ENCODE peak calls at places on chromosomes 5 and 9, in five cellular contexts. C, Q, D, A and O are unnamed samples.

GRCh38 chr9:110049699-110050450 is 158.1 kb downstream of the C9orf152 start:
- DNase-seq in C (peak; percentile 88), Q (peak; percentile 47), D (peak; percentile 55), A (peak; percentile 35), O (peak; percentile 28)

GRCh38 chr5:53343187-53343586 is 137.2 kb upstream of the FST start:
- DNase-seq in C (no peak), Q (peak; percentile 96), D (no peak), A (peak; percentile 97), O (no peak)

GRCh38 chr5:168121138-168121494 is 170.3 kb upstream of the WWC1 start:
- DNase-seq in C (no peak), Q (no peak), D (no peak), A (no peak), O (no peak)

GRCh38 chr9:133981958-133982681 is 10.0 kb downstream of the VAV2 start:
- DNase-seq in C (peak; percentile 75), Q (no peak), D (no peak), A (no peak), O (no peak)

GRCh38 chr9:114721491-114722362 is 39.7 kb upstream of the TEX48 start:
- DNase-seq in C (no peak), Q (no peak), D (peak; percentile 70), A (no peak), O (no peak)

GRCh38 chr9:114070188-114071103 is 7.7 kb downstream of the AMBP start:
- DNase-seq in C (peak; percentile 73), Q (no peak), D (no peak), A (no peak), O (no peak)

GRCh38 chr9:101675341-101675740 is 63.1 kb downstream of the GRIN3A start:
- DNase-seq in C (no peak), Q (no peak), D (no peak), A (no peak), O (no peak)

GRCh38 chr9:72597606-72598005 is 76.2 kb downstream of the TMC1 start:
- DNase-seq in C (no peak), Q (no peak), D (no peak), A (no peak), O (no peak)

GRCh38 chr9:21473236-21473635 is 8.9 kb downstream of the IFNE start:
- DNase-seq in C (no peak), Q (no peak), D (no peak), A (no peak), O (no peak)

GRCh38 chr9:137305060-137305787 is 3.2 kb upstream of the NRARP start:
- DNase-seq in C (peak; percentile 85), Q (no peak), D (peak; percentile 90), A (peak; percentile 39), O (no peak)

GRCh38 chr5:39453606-39454005 is 28.8 kb upstream of the DAB2 start:
- DNase-seq in C (no peak), Q (no peak), D (no peak), A (no peak), O (no peak)

GRCh38 chr9:14967450-14968321 is 57.5 kb upstream of the FREM1 start:
- DNase-seq in C (no peak), Q (no peak), D (no peak), A (no peak), O (no peak)

GRCh38 chr5:145903113-145903512 is 30.3 kb upstream of the GRXCR2 start:
- DNase-seq in C (no peak), Q (no peak), D (no peak), A (no peak), O (no peak)

GRCh38 chr9:84969084-84969483 is 299.6 kb downstream of the NTRK2 start:
- DNase-seq in C (no peak), Q (no peak), D (no peak), A (peak; percentile 25), O (no peak)

GRCh38 chr5:35009059-35009458 is 38.7 kb downstream of the AGXT2 start:
- DNase-seq in C (no peak), Q (no peak), D (no peak), A (no peak), O (no peak)

GRCh38 chr5:68396722-68397121 is 181.2 kb downstream of the PIK3R1 start:
- DNase-seq in C (no peak), Q (no peak), D (no peak), A (no peak), O (no peak)

GRCh38 chr9:113593682-113594281 is 130.3 kb downstream of the RGS3 start:
- DNase-seq in C (peak; percentile 83), Q (peak; percentile 98), D (peak; percentile 98), A (peak; percentile 99), O (no peak)

GRCh38 chr5:35364350-35364749 is 134.1 kb upstream of the PRLR start:
- DNase-seq in C (no peak), Q (no peak), D (no peak), A (no peak), O (no peak)

GRCh38 chr5:24535646-24536045 is 109.1 kb downstream of the CDH10 start:
- DNase-seq in C (no peak), Q (no peak), D (peak; percentile 11), A (no peak), O (no peak)

GRCh38 chr9:110133608-110134214 is 74.2 kb downstream of the C9orf152 start:
- DNase-seq in C (no peak), Q (peak; percentile 64), D (no peak), A (peak; percentile 71), O (no peak)

GRCh38 chr5:66323142-66323890 is 179.2 kb downstream of the SREK1 start:
- DNase-seq in C (no peak), Q (no peak), D (no peak), A (no peak), O (no peak)

GRCh38 chr5:132474131-132474723 is 16.3 kb downstream of the IRF1 start:
- DNase-seq in C (no peak), Q (no peak), D (no peak), A (no peak), O (peak; percentile 10)

GRCh38 chr9:111914749-111915424 is 18.3 kb downstream of the UGCG start:
- DNase-seq in C (no peak), Q (peak; percentile 64), D (no peak), A (no peak), O (no peak)

GRCh38 chr9:26947736-26948135 is 694 bp upstream of the PLAA start:
- DNase-seq in C (no peak), Q (no peak), D (peak; percentile 15), A (no peak), O (no peak)

DNA sequence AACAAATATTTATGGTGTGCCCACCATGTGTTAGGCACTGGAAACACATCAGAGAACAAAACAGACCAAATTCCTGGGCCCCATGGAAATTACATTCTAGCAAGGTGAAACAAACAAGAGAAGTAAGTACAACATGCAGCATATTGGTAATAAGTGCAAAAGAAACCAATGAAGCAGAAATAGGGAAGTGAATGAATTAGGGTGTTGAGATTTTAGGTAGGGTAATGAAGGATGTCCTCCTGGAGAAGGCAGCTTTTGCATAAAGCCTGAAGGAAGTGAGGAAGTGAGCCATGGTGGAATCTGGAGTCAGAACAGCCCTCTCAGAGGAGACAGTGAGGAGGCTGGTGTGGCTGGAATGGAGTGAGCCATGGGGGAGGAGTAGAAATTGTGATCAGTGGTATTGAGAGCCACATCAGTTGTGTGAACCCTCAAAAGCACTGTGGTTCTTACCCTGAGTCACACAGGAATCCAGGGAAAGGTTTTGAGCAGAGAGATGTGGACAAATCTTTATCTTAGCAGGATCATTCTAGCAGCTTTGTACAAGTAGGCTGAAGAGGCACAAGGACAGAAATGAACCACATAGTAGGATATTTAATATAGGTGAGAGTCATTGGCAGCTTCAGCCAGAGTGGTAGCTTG is 52.7 kb upstream of the ARL15 start:
- DNase-seq in C (no peak), Q (no peak), D (no peak), A (no peak), O (no peak)
- TF ChIP-seq CTCF in C (no peak), Q (no peak), D (no peak), A (no peak), O (no peak)

DNA sequence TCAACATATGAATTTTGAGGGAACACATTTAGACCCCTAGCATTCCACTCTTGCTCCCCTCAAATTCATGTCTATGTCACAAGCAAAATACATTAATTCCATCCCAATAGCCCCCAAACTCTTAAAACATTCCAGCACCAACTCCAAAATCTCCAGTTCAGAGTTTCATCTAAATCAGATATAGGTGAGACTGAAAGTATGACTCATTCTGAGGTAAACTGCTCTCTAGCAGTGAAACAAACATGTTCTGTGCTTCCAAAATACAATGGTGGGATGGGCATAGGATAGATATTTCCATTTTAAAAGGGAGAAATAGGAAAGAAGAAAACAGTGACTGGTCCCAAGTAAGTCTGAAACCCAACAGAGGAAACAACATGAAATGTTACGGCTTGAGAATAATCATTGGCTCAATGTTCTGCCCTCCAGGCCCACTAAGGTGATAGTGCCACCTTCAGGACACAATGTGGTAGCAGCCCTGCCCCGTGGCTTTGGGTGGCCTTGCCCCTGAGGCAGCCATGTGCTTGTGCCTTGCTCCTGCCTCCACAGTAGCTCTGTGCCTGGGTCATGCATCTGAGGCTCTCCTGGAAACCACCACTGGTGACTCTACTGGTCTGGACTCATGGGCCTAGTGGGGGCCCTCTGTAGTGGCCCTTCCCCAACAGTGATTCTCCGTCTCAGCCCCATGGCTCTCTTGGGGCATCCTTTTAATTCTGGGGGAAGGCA is 36.4 kb upstream of the IPPK start:
- DNase-seq in C (no peak), Q (peak; percentile 30), D (peak; percentile 55), A (no peak), O (no peak)
- TF ChIP-seq CTCF in C (peak; percentile 56), Q (peak; percentile 46), D (peak; percentile 53), A (peak; percentile 28), O (no peak)

GRCh38 chr9:36040271-36040925 is 3.7 kb downstream of the RECK start:
- DNase-seq in C (no peak), Q (no peak), D (no peak), A (no peak), O (no peak)
- TF ChIP-seq CTCF in C (no peak), Q (no peak), D (no peak), A (no peak), O (no peak)

DNA sequence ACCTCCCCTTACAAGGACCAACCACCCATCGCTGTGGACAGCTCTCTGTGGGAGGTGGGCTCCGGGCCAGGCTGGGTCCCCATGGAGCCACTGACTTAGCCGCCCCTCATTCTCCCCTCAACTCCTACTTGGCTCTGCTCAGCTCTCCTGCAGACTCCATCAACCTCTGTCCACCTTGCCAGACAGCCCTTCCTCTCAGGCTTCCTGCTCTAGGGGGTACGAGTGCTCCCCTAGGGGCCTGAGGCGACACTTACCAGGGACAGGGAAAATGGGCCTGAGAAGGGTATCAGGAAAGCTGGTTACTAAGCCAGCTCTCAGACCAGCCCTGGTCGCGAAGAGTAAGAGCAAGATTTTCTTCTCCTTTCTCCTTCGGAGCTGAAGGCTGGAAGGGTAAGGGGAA is 43.9 kb downstream of the SHB start:
- DNase-seq in C (no peak), Q (no peak), D (no peak), A (no peak), O (no peak)
- TF ChIP-seq CTCF in C (no peak), Q (peak; percentile 1), D (peak; percentile 31), A (peak; percentile 14), O (no peak)